ENCODE peak calls at places on chromosomes 12 and 14, in four cellular contexts. One of them, this sample, is unnamed.

GRCh38 chr12:71183018-71183417 is 25.2 kb upstream of the TSPAN8 start:
- DNase-seq in T-helper 2 cell: no peak
- DNase-seq in heart right ventricle: no peak
- DNase-seq in LoVo: peak
- DNase-seq in this sample: no peak

GRCh38 chr14:66530526-66530925 is 22.6 kb downstream of the GPHN start:
- DNase-seq in heart right ventricle: no peak
- DNase-seq in LoVo: no peak
- DNase-seq in T-helper 2 cell: no peak
- DNase-seq in this sample: no peak

GRCh38 chr12:52120951-52121847 is 41.7 kb downstream of the SMIM41 start:
- DNase-seq in T-helper 2 cell: no peak
- DNase-seq in LoVo: no peak
- DNase-seq in heart right ventricle: no peak
- DNase-seq in this sample: peak

GRCh38 chr14:30698463-30698862 is 76.3 kb downstream of the SCFD1 start:
- DNase-seq in heart right ventricle: no peak
- DNase-seq in T-helper 2 cell: no peak
- DNase-seq in LoVo: no peak
- DNase-seq in this sample: no peak

GRCh38 chr12:79073506-79073905 is 208.9 kb downstream of the SYT1 start:
- DNase-seq in heart right ventricle: no peak
- DNase-seq in T-helper 2 cell: no peak
- DNase-seq in LoVo: no peak
- DNase-seq in this sample: no peak

GRCh38 chr12:109020136-109020535 is 732 bp downstream of the SVOP start:
- DNase-seq in T-helper 2 cell: no peak
- DNase-seq in LoVo: no peak
- DNase-seq in heart right ventricle: no peak
- DNase-seq in this sample: no peak

GRCh38 chr14:102262894-102263462 is 42.0 kb downstream of the MOK start:
- DNase-seq in T-helper 2 cell: no peak
- DNase-seq in heart right ventricle: no peak
- DNase-seq in LoVo: no peak
- DNase-seq in this sample: no peak

GRCh38 chr14:95548328-95548929 is 13.6 kb downstream of the GLRX5 start:
- DNase-seq in heart right ventricle: no peak
- DNase-seq in LoVo: no peak
- DNase-seq in T-helper 2 cell: no peak
- DNase-seq in this sample: no peak

GRCh38 chr14:105060751-105061427 is 4.3 kb downstream of the GPR132 start:
- DNase-seq in heart right ventricle: no peak
- DNase-seq in T-helper 2 cell: peak
- DNase-seq in LoVo: no peak
- DNase-seq in this sample: no peak

GRCh38 chr14:98131406-98131805 is 1140.6 kb downstream of the BCL11B start:
- DNase-seq in heart right ventricle: no peak
- DNase-seq in T-helper 2 cell: peak
- DNase-seq in LoVo: no peak
- DNase-seq in this sample: no peak

GRCh38 chr12:46494424-46494823 is 121.9 kb upstream of the SLC38A2 start:
- DNase-seq in T-helper 2 cell: no peak
- DNase-seq in heart right ventricle: no peak
- DNase-seq in LoVo: peak
- DNase-seq in this sample: no peak

GRCh38 chr12:121484967-121485366 is 85.0 kb downstream of the RNF34 start:
- DNase-seq in LoVo: no peak
- DNase-seq in heart right ventricle: no peak
- DNase-seq in T-helper 2 cell: no peak
- DNase-seq in this sample: no peak

GRCh38 chr12:62882140-62882539 is 52.8 kb downstream of the PPM1H start:
- DNase-seq in heart right ventricle: no peak
- DNase-seq in LoVo: no peak
- DNase-seq in T-helper 2 cell: no peak
- DNase-seq in this sample: no peak

GRCh38 chr14:66360526-66360925 is 125.6 kb upstream of the CCDC196 start:
- DNase-seq in T-helper 2 cell: no peak
- DNase-seq in LoVo: no peak
- DNase-seq in heart right ventricle: no peak
- DNase-seq in this sample: no peak

GRCh38 chr14:68501621-68502052 is 291.2 kb downstream of the ZFP36L1 start:
- DNase-seq in heart right ventricle: peak
- DNase-seq in T-helper 2 cell: no peak
- DNase-seq in LoVo: no peak
- DNase-seq in this sample: no peak

This sample was measured in GM10248.